ENCODE peak calls at places on chromosomes 6 and 20, in nine cellular contexts. R is sigmoid colon, N is K562, E is Peyer's patch, C is esophagus squamous epithelium, B is heart left ventricle, Z is A549, K is breast epithelium, M is H1. X is an unnamed sample.

GRCh38 chr6:129645371-129646139 is 64.4 kb downstream of the ARHGAP18 start:
- DNase-seq in E (no peak), B (no peak), K (no peak), M (no peak), N (no peak), R (no peak), C (no peak), Z (peak), X (no peak)

GRCh38 chr20:18666803-18667460 is 79.1 kb downstream of the DTD1 start:
- DNase-seq in Z (no peak), K (no peak), N (no peak), M (no peak), R (no peak), B (no peak), C (no peak), E (no peak), X (no peak)

GRCh38 chr6:52285174-52286068 is 879 bp upstream of the MCM3 start:
- DNase-seq in E (no peak), M (no peak), R (no peak), C (no peak), B (no peak), N (no peak), K (no peak), Z (no peak), X (no peak)

GRCh38 chr6:55131616-55132015 is 42.7 kb upstream of the HCRTR2 start:
- DNase-seq in B (no peak), N (no peak), C (no peak), K (no peak), R (no peak), M (no peak), E (no peak), Z (no peak), X (no peak)

GRCh38 chr6:87391334-87391733 is 16.4 kb upstream of the CFAP206 start:
- DNase-seq in E (no peak), B (no peak), Z (peak), K (no peak), N (peak), C (no peak), R (no peak), M (peak), X (no peak)

GRCh38 chr6:95325858-95326257 is 251.5 kb upstream of the MANEA start:
- DNase-seq in M (no peak), B (no peak), K (no peak), N (no peak), E (no peak), C (no peak), R (no peak), Z (no peak), X (no peak)

GRCh38 chr20:58871533-58872102 is 19.1 kb downstream of the GNAS start:
- DNase-seq in B (no peak), C (no peak), M (no peak), E (no peak), K (no peak), R (no peak), N (no peak), Z (no peak), X (no peak)

GRCh38 chr6:36118550-36119107 is 11.7 kb upstream of the MAPK13 start:
- DNase-seq in E (no peak), N (peak), Z (no peak), C (no peak), R (peak), B (no peak), M (no peak), K (peak), X (peak)

GRCh38 chr6:11755725-11756124 is 22.9 kb downstream of the ADTRP start:
- DNase-seq in Z (no peak), N (no peak), K (no peak), C (no peak), R (no peak), B (no peak), E (no peak), M (no peak), X (no peak)

GRCh38 chr6:7846971-7847818 is 63.4 kb downstream of the TXNDC5 start:
- DNase-seq in K (no peak), N (no peak), B (no peak), C (no peak), E (no peak), R (no peak), Z (no peak), M (no peak), X (no peak)

GRCh38 chr6:107811591-107812218 is 12.4 kb downstream of the SCML4 start:
- DNase-seq in E (no peak), R (no peak), N (no peak), Z (peak), M (no peak), B (no peak), K (no peak), C (no peak), X (no peak)

GRCh38 chr6:22247916-22248482 is 48.8 kb downstream of the PRL start:
- DNase-seq in M (no peak), R (no peak), E (no peak), K (no peak), C (no peak), B (no peak), Z (no peak), N (no peak), X (no peak)

GRCh38 chr20:18712877-18713276 is 100.7 kb upstream of the SCP2D1 start:
- DNase-seq in E (no peak), M (no peak), B (no peak), N (no peak), K (no peak), R (no peak), Z (no peak), C (no peak), X (no peak)

GRCh38 chr6:151056230-151056907 is 183.4 kb upstream of the AKAP12 start:
- DNase-seq in E (no peak), N (no peak), R (no peak), C (no peak), K (no peak), B (no peak), M (no peak), Z (no peak), X (no peak)

GRCh38 chr6:147279423-147279822 is 75.2 kb downstream of the STXBP5 start:
- DNase-seq in Z (no peak), E (no peak), N (no peak), K (no peak), R (no peak), B (no peak), C (no peak), M (no peak), X (no peak)

GRCh38 chr6:154522576-154522975 is 12.1 kb upstream of the CNKSR3 start:
- DNase-seq in R (no peak), B (no peak), M (no peak), N (no peak), E (no peak), C (no peak), K (no peak), Z (no peak), X (no peak)

GRCh38 chr6:30612213-30612612 is 4.8 kb downstream of the PPP1R10 start:
- DNase-seq in Z (peak), B (no peak), M (no peak), C (no peak), K (no peak), E (no peak), R (no peak), N (no peak), X (no peak)

GRCh38 chr6:150741633-150742200 is 123.8 kb upstream of the MTHFD1L start:
- DNase-seq in N (peak), Z (peak), M (no peak), E (peak), R (no peak), K (no peak), C (no peak), B (no peak), X (no peak)

GRCh38 chr6:27592481-27593199 is 119.7 kb upstream of the ZNF184 start:
- DNase-seq in C (no peak), B (no peak), K (no peak), N (peak), E (no peak), M (no peak), Z (peak), R (no peak), X (no peak)

GRCh38 chr6:7251861-7252260 is 61.1 kb downstream of the SSR1 start:
- DNase-seq in E (no peak), Z (no peak), N (no peak), R (no peak), K (no peak), C (no peak), B (no peak), M (no peak), X (no peak)

DNA sequence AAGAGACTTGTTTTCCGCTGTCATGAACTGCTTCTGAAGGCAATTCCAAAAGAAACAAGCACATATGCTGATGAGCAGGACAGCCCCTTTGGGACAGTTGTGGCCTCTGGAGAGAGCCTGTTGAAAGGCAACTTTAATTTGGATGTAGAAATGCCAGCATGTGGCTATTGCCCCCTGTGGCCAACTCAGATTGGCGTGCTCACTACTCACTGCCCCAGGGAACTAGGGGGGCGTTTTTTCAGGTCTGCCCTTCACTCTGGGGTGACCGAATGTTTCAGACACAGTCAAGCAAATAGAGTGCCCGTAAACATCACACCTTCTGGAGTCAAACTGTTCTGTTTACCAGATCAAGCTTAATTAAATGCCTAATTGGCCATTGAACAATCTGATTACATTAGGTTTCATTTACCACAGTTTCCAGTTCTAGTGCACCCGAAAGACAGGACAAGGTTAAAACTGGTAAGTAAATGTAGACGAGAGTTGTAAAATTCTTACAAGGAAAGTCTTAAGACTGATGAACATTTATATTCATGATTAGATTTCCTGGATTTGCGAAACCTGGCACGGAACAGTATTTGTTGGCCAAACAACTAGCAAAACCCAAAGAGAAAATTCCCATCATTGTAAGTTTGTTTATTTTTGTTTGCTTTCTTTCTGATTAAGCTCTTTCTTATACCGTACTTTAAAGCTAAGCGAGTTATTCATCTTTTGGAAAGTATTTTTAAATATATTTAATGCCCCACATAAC is 75.9 kb upstream of the SYNJ2 start:
- DNase-seq in R (no peak), C (no peak), M (no peak), N (no peak), B (no peak), K (no peak), E (no peak), Z (no peak), X (no peak)
- TF ChIP-seq CTCF in R (no peak), C (no peak), M (peak), N (no peak), B (no peak), K (no peak), E (no peak), Z (no peak), X (no peak)

GRCh38 chr6:46949662-46950280 is 28.0 kb upstream of the ADGRF5 start:
- DNase-seq in E (no peak), Z (peak), N (no peak), R (peak), B (peak), C (no peak), M (no peak), K (no peak), X (peak)
- TF ChIP-seq POLR2A in E (no peak), Z (no peak), N (no peak), R (no peak), B (no peak), C (no peak), M (no peak), K (no peak), X (peak)

GRCh38 chr20:60345106-60345505 is 386.9 kb downstream of the CDH26 start:
- DNase-seq in K (no peak), E (no peak), B (no peak), C (no peak), M (no peak), Z (no peak), R (no peak), N (no peak), X (no peak)
- TF ChIP-seq CTCF in K (no peak), E (no peak), B (no peak), C (no peak), M (peak), Z (no peak), R (no peak), N (no peak), X (no peak)

GRCh38 chr6:169095153-169095552 is 158.5 kb downstream of the THBS2 start:
- DNase-seq in R (no peak), C (no peak), M (no peak), K (no peak), N (no peak), E (no peak), Z (no peak), B (no peak), X (no peak)

GRCh38 chr6:169096326-169096882 is 157.2 kb downstream of the THBS2 start:
- DNase-seq in C (no peak), R (no peak), M (no peak), E (no peak), B (no peak), K (no peak), Z (no peak), N (no peak), X (no peak)

GRCh38 chr6:169092375-169092774 is 161.3 kb downstream of the THBS2 start:
- DNase-seq in N (no peak), Z (no peak), B (no peak), M (no peak), R (no peak), C (no peak), K (no peak), E (no peak), X (no peak)

GRCh38 chr6:169093770-169094553 is 159.7 kb downstream of the THBS2 start:
- DNase-seq in C (no peak), K (no peak), E (no peak), B (no peak), M (no peak), N (no peak), R (no peak), Z (no peak), X (no peak)

GRCh38 chr6:169093121-169093723 is 160.4 kb downstream of the THBS2 start:
- DNase-seq in B (no peak), Z (no peak), C (no peak), E (no peak), M (no peak), K (no peak), R (no peak), N (no peak), X (no peak)
- TF ChIP-seq POLR2A in B (no peak), Z (no peak), C (no peak), E (no peak), M (no peak), K (no peak), R (no peak), N (no peak), X (no peak)

DNA sequence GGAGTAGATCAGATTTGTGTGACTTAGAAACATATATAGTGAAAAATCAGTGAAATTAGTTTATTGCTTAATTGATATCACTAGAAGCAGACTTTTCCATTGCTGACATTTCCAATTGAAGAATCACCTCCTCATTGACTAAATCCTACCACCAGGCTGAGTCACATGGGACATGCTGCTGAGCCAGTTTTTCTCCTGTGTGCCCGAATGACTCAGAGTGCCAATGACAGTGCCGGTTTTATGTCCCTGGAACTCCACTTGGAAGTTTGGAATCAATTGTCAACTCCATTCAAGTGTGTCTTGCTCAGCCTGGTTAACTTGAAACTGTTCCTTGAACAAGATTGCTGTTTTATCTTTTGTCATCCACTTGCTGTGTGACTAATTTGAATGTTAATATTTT is 316.1 kb upstream of the PRDM1 start:
- DNase-seq in B (no peak), K (no peak), Z (no peak), M (no peak), E (no peak), N (no peak), R (no peak), C (no peak), X (no peak)
- TF ChIP-seq CTCF in B (no peak), K (no peak), Z (no peak), M (no peak), E (no peak), N (no peak), R (no peak), C (no peak), X (no peak)

DNA sequence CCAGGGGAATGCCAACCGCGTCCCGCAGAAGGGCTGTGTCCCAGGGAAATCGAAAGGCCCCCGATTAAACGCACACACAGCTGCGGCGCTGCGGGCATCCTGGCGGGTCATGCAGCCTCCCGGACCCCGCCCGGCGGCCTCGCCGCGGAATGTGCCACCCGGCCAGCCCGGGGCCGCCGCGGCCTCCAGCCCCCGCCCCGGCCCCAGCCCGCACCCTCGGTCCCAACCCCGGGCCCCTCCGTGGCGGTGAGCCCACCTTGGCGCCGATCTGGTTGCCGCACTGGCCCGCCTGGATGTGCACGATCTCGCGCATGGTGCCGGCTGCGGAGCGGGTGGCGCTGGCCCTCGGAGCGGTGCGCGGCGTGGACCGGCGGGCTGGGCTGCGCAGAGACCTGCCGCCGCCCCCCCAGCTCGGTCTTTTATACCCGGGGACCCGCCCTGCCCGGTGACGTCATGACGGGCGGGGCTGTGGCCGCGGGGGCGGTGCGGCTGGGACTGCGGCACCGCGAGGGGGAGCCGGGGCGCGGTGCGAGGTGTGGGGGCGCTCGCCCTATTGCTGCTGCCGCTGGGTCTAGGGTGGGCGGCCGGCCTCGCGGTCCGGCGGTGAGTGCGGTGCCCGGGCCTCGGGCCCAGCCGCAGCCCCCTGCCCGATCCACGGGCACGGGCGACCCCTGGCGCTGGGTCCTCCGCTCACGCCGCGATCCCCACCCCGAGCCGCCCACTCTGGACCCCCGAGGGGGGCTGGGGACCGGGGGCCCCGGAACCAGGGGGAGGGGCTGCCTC is at the start of gene TUBB2A:
- DNase-seq in C (peak), M (no peak), E (peak), Z (peak), N (peak), K (peak), B (peak), R (peak), X (peak)
- TF ChIP-seq POLR2A in C (peak), M (peak), E (peak), Z (peak), N (peak), K (peak), B (peak), R (peak), X (peak)

X was measured in gastrocnemius medialis.